ENCODE peak calls at places on chromosomes 13 and 19, in nine cellular contexts. D, V, R, J, I, F, P, K and C are unnamed samples.

GRCh38 chr13:40662866-40663265 is 3.6 kb downstream of the FOXO1 start:
- DNase-seq in D (no peak), V (no peak), R (peak), J (no peak), I (no peak), F (no peak), P (no peak), K (no peak), C (peak)

GRCh38 chr13:47252627-47253026 is 355.8 kb upstream of the HTR2A start:
- DNase-seq in D (no peak), V (no peak), R (no peak), J (peak), I (no peak), F (no peak), P (no peak), K (no peak), C (peak)

GRCh38 chr19:51097166-51097736 is 11.0 kb downstream of the CTU1 start:
- DNase-seq in D (peak), V (peak), R (peak), J (peak), I (no peak), F (peak), P (peak), K (peak), C (peak)

GRCh38 chr13:46994492-46994891 is 97.6 kb upstream of the HTR2A start:
- DNase-seq in D (no peak), V (no peak), R (no peak), J (no peak), I (no peak), F (no peak), P (no peak), K (no peak), C (no peak)

GRCh38 chr13:40996433-40997095 is 22.6 kb downstream of the ELF1 start:
- DNase-seq in D (no peak), V (no peak), R (no peak), J (no peak), I (no peak), F (no peak), P (no peak), K (no peak), C (no peak)

GRCh38 chr13:114288157-114288591 is 6.8 kb downstream of the UPF3A start:
- DNase-seq in D (no peak), V (no peak), R (no peak), J (no peak), I (no peak), F (no peak), P (no peak), K (no peak), C (no peak)

GRCh38 chr19:18762125-18763023 is 28.7 kb downstream of the COMP start:
- DNase-seq in D (no peak), V (no peak), R (peak), J (no peak), I (peak), F (no peak), P (peak), K (peak), C (peak)

GRCh38 chr13:42110410-42111155 is 62.1 kb downstream of the DGKH start:
- DNase-seq in D (no peak), V (peak), R (peak), J (peak), I (no peak), F (no peak), P (peak), K (no peak), C (peak)

GRCh38 chr13:49444517-49445395 is 682 bp downstream of the SETDB2 start:
- DNase-seq in D (no peak), V (peak), R (peak), J (peak), I (no peak), F (no peak), P (peak), K (peak), C (peak)

GRCh38 chr13:73767747-73768315 is 366.4 kb downstream of the KLF12 start:
- DNase-seq in D (no peak), V (no peak), R (no peak), J (no peak), I (no peak), F (no peak), P (peak), K (peak), C (no peak)

GRCh38 chr19:43572172-43572588 is 3.1 kb downstream of the XRCC1 start:
- DNase-seq in D (no peak), V (no peak), R (no peak), J (no peak), I (peak), F (no peak), P (peak), K (no peak), C (no peak)

GRCh38 chr19:19491321-19492025 is 23.9 kb downstream of the TSSK6 start:
- DNase-seq in D (no peak), V (no peak), R (no peak), J (no peak), I (no peak), F (no peak), P (no peak), K (no peak), C (no peak)

GRCh38 chr13:102191951-102192461 is 209.8 kb downstream of the FGF14 start:
- DNase-seq in D (no peak), V (peak), R (peak), J (no peak), I (no peak), F (no peak), P (no peak), K (no peak), C (peak)

GRCh38 chr13:30224732-30225131 is 82.6 kb downstream of the KATNAL1 start:
- DNase-seq in D (no peak), V (peak), R (peak), J (no peak), I (no peak), F (no peak), P (no peak), K (no peak), C (peak)

GRCh38 chr13:49690133-49690989 is 925 bp downstream of the EBPL start:
- DNase-seq in D (no peak), V (peak), R (peak), J (peak), I (no peak), F (no peak), P (peak), K (peak), C (peak)

GRCh38 chr19:1401138-1401888 is at the start of gene GAMT:
- DNase-seq in D (peak), V (no peak), R (no peak), J (peak), I (no peak), F (no peak), P (peak), K (peak), C (peak)

GRCh38 chr13:40982772-40983171 is 36.3 kb downstream of the ELF1 start:
- DNase-seq in D (no peak), V (no peak), R (peak), J (no peak), I (no peak), F (no peak), P (peak), K (no peak), C (peak)

GRCh38 chr13:113192902-113193301 is 15.6 kb downstream of the PCID2 start:
- DNase-seq in D (no peak), V (no peak), R (peak), J (peak), I (no peak), F (no peak), P (no peak), K (no peak), C (peak)

GRCh38 chr19:11106477-11106876 is 17.2 kb downstream of the LDLR start:
- DNase-seq in D (no peak), V (no peak), R (no peak), J (no peak), I (no peak), F (no peak), P (no peak), K (peak), C (no peak)

GRCh38 chr13:40402931-40403412 is 263.5 kb downstream of the FOXO1 start:
- DNase-seq in D (no peak), V (no peak), R (peak), J (peak), I (no peak), F (no peak), P (no peak), K (peak), C (peak)

GRCh38 chr19:51196181-51196580 is 28.7 kb upstream of the CD33 start:
- DNase-seq in D (no peak), V (no peak), R (no peak), J (no peak), I (no peak), F (no peak), P (no peak), K (no peak), C (no peak)

GRCh38 chr13:110913322-110913721 is 1.5 kb downstream of the ANKRD10 start:
- DNase-seq in D (no peak), V (no peak), R (peak), J (no peak), I (no peak), F (no peak), P (no peak), K (peak), C (peak)